ENCODE peak calls at places on chromosomes 12 and 14, in seven cellular contexts. K is NCI-H1092 treated with DMSO at 0.1 percent for 48 hours, V is PC-3, E is AG09309, W is breast epithelium, J is bronchial epithelial cell, C is thoracic aorta. S is an unnamed sample.

GRCh38 chr12:93115646-93116045 is 186.6 kb upstream of the EEA1 start:
- DNase-seq in K (no peak), V (no peak), E (no peak), W (no peak), J (no peak), C (no peak), S (no peak)

GRCh38 chr14:96089401-96089800 is 50.2 kb downstream of the C14orf132 start:
- DNase-seq in K (no peak), V (no peak), E (no peak), W (peak; percentile 17), J (no peak), C (no peak), S (no peak)

GRCh38 chr12:54133663-54134375 is 55.0 kb downstream of the SMUG1 start:
- DNase-seq in K (no peak), V (no peak), E (no peak), W (no peak), J (no peak), C (no peak), S (no peak)

GRCh38 chr14:99732436-99733220 is 48.5 kb downstream of the CYP46A1 start:
- DNase-seq in K (no peak), V (no peak), E (no peak), W (peak; percentile 47), J (no peak), C (no peak), S (no peak)

GRCh38 chr12:41368006-41368405 is 179.9 kb downstream of the PDZRN4 start:
- DNase-seq in K (no peak), V (peak; percentile 28), E (no peak), W (no peak), J (peak; percentile 3), C (no peak), S (no peak)

GRCh38 chr12:26668847-26669246 is 164.1 kb downstream of the ITPR2 start:
- DNase-seq in K (no peak), V (no peak), E (no peak), W (no peak), J (no peak), C (no peak), S (no peak)

GRCh38 chr14:52891800-52892199 is 59.0 kb downstream of the FERMT2 start:
- DNase-seq in K (no peak), V (peak; percentile 25), E (no peak), W (no peak), J (no peak), C (no peak), S (no peak)

GRCh38 chr14:30710870-30711269 is 88.8 kb downstream of the SCFD1 start:
- DNase-seq in K (no peak), V (no peak), E (peak; percentile 35), W (no peak), J (peak; percentile 5), C (no peak), S (no peak)

GRCh38 chr12:25347716-25348261 is 97.1 kb upstream of the KRAS start:
- DNase-seq in K (no peak), V (no peak), E (no peak), W (no peak), J (peak; percentile 50), C (no peak), S (no peak)

GRCh38 chr12:20368653-20369163 is 371 bp downstream of the PDE3A start:
- DNase-seq in K (no peak), V (no peak), E (no peak), W (no peak), J (peak; percentile 5), C (no peak), S (no peak)

S was measured in NCI-H1694 treated with DMSO at 0.1 percent for 48 hours.